ENCODE peak calls at places on chromosome 2, in ten cellular contexts. One of them, this sample, is unnamed.

GRCh38 chr2:223465793-223466192 is 136.4 kb downstream of the SCG2 start:
- DNase-seq in AG04449: peak; percentile 92
- DNase-seq in Panc1: no peak
- DNase-seq in HFF-Myc: peak; percentile 59
- DNase-seq in PC-9: peak; percentile 93
- DNase-seq in NB4: peak; percentile 99
- DNase-seq in body of pancreas: peak; percentile 82
- DNase-seq in osteoblast: peak; percentile 76
- DNase-seq in fibroblast of mammary gland: peak; percentile 100
- DNase-seq in lung: peak; percentile 82
- DNase-seq in this sample: peak; percentile 99

GRCh38 chr2:159071190-159071915 is 102.9 kb downstream of the TANC1 start:
- DNase-seq in AG04449: no peak
- DNase-seq in Panc1: no peak
- DNase-seq in HFF-Myc: no peak
- DNase-seq in PC-9: no peak
- DNase-seq in NB4: no peak
- DNase-seq in body of pancreas: no peak
- DNase-seq in osteoblast: no peak
- DNase-seq in fibroblast of mammary gland: peak; percentile 66
- DNase-seq in lung: no peak
- DNase-seq in this sample: no peak

GRCh38 chr2:31359229-31359628 is 55.3 kb downstream of the XDH start:
- DNase-seq in AG04449: no peak
- DNase-seq in Panc1: no peak
- DNase-seq in HFF-Myc: no peak
- DNase-seq in PC-9: no peak
- DNase-seq in NB4: no peak
- DNase-seq in body of pancreas: no peak
- DNase-seq in osteoblast: no peak
- DNase-seq in fibroblast of mammary gland: no peak
- DNase-seq in lung: no peak
- DNase-seq in this sample: no peak

GRCh38 chr2:187523325-187523724 is 30.9 kb downstream of the TFPI start:
- DNase-seq in AG04449: no peak
- DNase-seq in Panc1: no peak
- DNase-seq in HFF-Myc: no peak
- DNase-seq in PC-9: no peak
- DNase-seq in NB4: no peak
- DNase-seq in body of pancreas: no peak
- DNase-seq in osteoblast: no peak
- DNase-seq in fibroblast of mammary gland: no peak
- DNase-seq in lung: no peak
- DNase-seq in this sample: no peak

GRCh38 chr2:112768432-112768831 is 4.0 kb upstream of the CKAP2L start:
- DNase-seq in AG04449: no peak
- DNase-seq in Panc1: no peak
- DNase-seq in HFF-Myc: no peak
- DNase-seq in PC-9: peak; percentile 78
- DNase-seq in NB4: no peak
- DNase-seq in body of pancreas: no peak
- DNase-seq in osteoblast: no peak
- DNase-seq in fibroblast of mammary gland: peak; percentile 63
- DNase-seq in lung: no peak
- DNase-seq in this sample: peak; percentile 52

GRCh38 chr2:30208453-30208852 is 22.9 kb upstream of the LBH start:
- DNase-seq in AG04449: peak; percentile 53
- DNase-seq in Panc1: peak; percentile 51
- DNase-seq in HFF-Myc: peak; percentile 43
- DNase-seq in PC-9: peak; percentile 56
- DNase-seq in NB4: peak; percentile 54
- DNase-seq in body of pancreas: peak; percentile 71
- DNase-seq in osteoblast: no peak
- DNase-seq in fibroblast of mammary gland: peak; percentile 78
- DNase-seq in lung: peak; percentile 57
- DNase-seq in this sample: peak; percentile 91

GRCh38 chr2:176088048-176088936 is 4.2 kb upstream of the HOXD13 start:
- DNase-seq in AG04449: no peak
- DNase-seq in Panc1: no peak
- DNase-seq in HFF-Myc: no peak
- DNase-seq in PC-9: no peak
- DNase-seq in NB4: peak; percentile 78
- DNase-seq in body of pancreas: peak; percentile 40
- DNase-seq in osteoblast: peak; percentile 98
- DNase-seq in fibroblast of mammary gland: peak; percentile 32
- DNase-seq in lung: no peak
- DNase-seq in this sample: peak; percentile 45

GRCh38 chr2:54176577-54176976 is 61.2 kb downstream of the ACYP2 start:
- DNase-seq in AG04449: no peak
- DNase-seq in Panc1: no peak
- DNase-seq in HFF-Myc: peak; percentile 25
- DNase-seq in PC-9: no peak
- DNase-seq in NB4: peak; percentile 40
- DNase-seq in body of pancreas: peak; percentile 8
- DNase-seq in osteoblast: peak; percentile 78
- DNase-seq in fibroblast of mammary gland: peak; percentile 59
- DNase-seq in lung: peak; percentile 53
- DNase-seq in this sample: peak; percentile 68

GRCh38 chr2:40098786-40099470 is 319.9 kb upstream of the THUMPD2 start:
- DNase-seq in AG04449: no peak
- DNase-seq in Panc1: no peak
- DNase-seq in HFF-Myc: no peak
- DNase-seq in PC-9: no peak
- DNase-seq in NB4: no peak
- DNase-seq in body of pancreas: no peak
- DNase-seq in osteoblast: no peak
- DNase-seq in fibroblast of mammary gland: peak; percentile 81
- DNase-seq in lung: no peak
- DNase-seq in this sample: no peak

GRCh38 chr2:42252464-42252863 is 83.3 kb downstream of the EML4 start:
- DNase-seq in AG04449: no peak
- DNase-seq in Panc1: no peak
- DNase-seq in HFF-Myc: no peak
- DNase-seq in PC-9: no peak
- DNase-seq in NB4: no peak
- DNase-seq in body of pancreas: no peak
- DNase-seq in osteoblast: no peak
- DNase-seq in fibroblast of mammary gland: no peak
- DNase-seq in lung: no peak
- DNase-seq in this sample: no peak

GRCh38 chr2:138787053-138787666 is 7.0 kb upstream of the NXPH2 start:
- DNase-seq in AG04449: no peak
- DNase-seq in Panc1: peak; percentile 18
- DNase-seq in HFF-Myc: peak; percentile 3
- DNase-seq in PC-9: no peak
- DNase-seq in NB4: peak; percentile 34
- DNase-seq in body of pancreas: peak; percentile 35
- DNase-seq in osteoblast: no peak
- DNase-seq in fibroblast of mammary gland: peak; percentile 48
- DNase-seq in lung: no peak
- DNase-seq in this sample: peak; percentile 66

GRCh38 chr2:85733121-85733960 is 20.4 kb upstream of the ATOH8 start:
- DNase-seq in AG04449: no peak
- DNase-seq in Panc1: no peak
- DNase-seq in HFF-Myc: no peak
- DNase-seq in PC-9: no peak
- DNase-seq in NB4: no peak
- DNase-seq in body of pancreas: no peak
- DNase-seq in osteoblast: no peak
- DNase-seq in fibroblast of mammary gland: no peak
- DNase-seq in lung: no peak
- DNase-seq in this sample: no peak

GRCh38 chr2:196130039-196130825 is 41.1 kb downstream of the STK17B start:
- DNase-seq in AG04449: no peak
- DNase-seq in Panc1: no peak
- DNase-seq in HFF-Myc: no peak
- DNase-seq in PC-9: no peak
- DNase-seq in NB4: peak; percentile 47
- DNase-seq in body of pancreas: no peak
- DNase-seq in osteoblast: no peak
- DNase-seq in fibroblast of mammary gland: no peak
- DNase-seq in lung: no peak
- DNase-seq in this sample: no peak

GRCh38 chr2:30686000-30686399 is 121.2 kb downstream of the CAPN13 start:
- DNase-seq in AG04449: no peak
- DNase-seq in Panc1: no peak
- DNase-seq in HFF-Myc: no peak
- DNase-seq in PC-9: peak; percentile 34
- DNase-seq in NB4: peak; percentile 20
- DNase-seq in body of pancreas: peak; percentile 28
- DNase-seq in osteoblast: no peak
- DNase-seq in fibroblast of mammary gland: no peak
- DNase-seq in lung: peak; percentile 28
- DNase-seq in this sample: no peak

GRCh38 chr2:20012032-20012281 is 511 bp downstream of the MATN3 start:
- DNase-seq in AG04449: no peak
- DNase-seq in Panc1: no peak
- DNase-seq in HFF-Myc: no peak
- DNase-seq in PC-9: no peak
- DNase-seq in NB4: no peak
- DNase-seq in body of pancreas: no peak
- DNase-seq in osteoblast: no peak
- DNase-seq in fibroblast of mammary gland: no peak
- DNase-seq in lung: no peak
- DNase-seq in this sample: no peak
- H3K4me3 ChIP-seq in AG04449: peak overlapping the region; percentile 55
- H3K4me3 ChIP-seq in Panc1: peak overlapping the region; percentile 56
- H3K4me3 ChIP-seq in HFF-Myc: peak overlapping the region; percentile 29
- H3K4me3 ChIP-seq in PC-9: peak overlapping the region; percentile 51
- H3K4me3 ChIP-seq in NB4: no peak overlapping the region
- H3K4me3 ChIP-seq in body of pancreas: no peak overlapping the region
- H3K4me3 ChIP-seq in osteoblast: peak overlapping the region; percentile 75
- H3K4me3 ChIP-seq in fibroblast of mammary gland: peak overlapping the region; percentile 27
- H3K4me3 ChIP-seq in lung: peak overlapping the region; percentile 28
- H3K4me3 ChIP-seq in this sample: peak overlapping the region; percentile 63

GRCh38 chr2:43279317-43279840 is 53.0 kb upstream of the ZFP36L2 start:
- DNase-seq in AG04449: no peak
- DNase-seq in Panc1: no peak
- DNase-seq in HFF-Myc: no peak
- DNase-seq in PC-9: peak; percentile 61
- DNase-seq in NB4: no peak
- DNase-seq in body of pancreas: no peak
- DNase-seq in osteoblast: no peak
- DNase-seq in fibroblast of mammary gland: no peak
- DNase-seq in lung: no peak
- DNase-seq in this sample: no peak
- TF ChIP-seq CTCF in AG04449: no peak
- TF ChIP-seq CTCF in Panc1: no peak
- TF ChIP-seq CTCF in HFF-Myc: no peak
- TF ChIP-seq CTCF in PC-9: no peak
- TF ChIP-seq CTCF in NB4: no peak
- TF ChIP-seq CTCF in body of pancreas: no peak
- TF ChIP-seq CTCF in osteoblast: no peak
- TF ChIP-seq CTCF in fibroblast of mammary gland: no peak
- TF ChIP-seq CTCF in lung: no peak
- TF ChIP-seq CTCF in this sample: peak; percentile 1

GRCh38 chr2:227222292-227222691 is 57.9 kb downstream of the COL4A3 start:
- DNase-seq in AG04449: no peak
- DNase-seq in Panc1: no peak
- DNase-seq in HFF-Myc: no peak
- DNase-seq in PC-9: no peak
- DNase-seq in NB4: no peak
- DNase-seq in body of pancreas: no peak
- DNase-seq in osteoblast: no peak
- DNase-seq in fibroblast of mammary gland: no peak
- DNase-seq in lung: no peak
- DNase-seq in this sample: peak; percentile 19

GRCh38 chr2:227221120-227221519 is 56.7 kb downstream of the COL4A3 start:
- DNase-seq in AG04449: no peak
- DNase-seq in Panc1: no peak
- DNase-seq in HFF-Myc: no peak
- DNase-seq in PC-9: no peak
- DNase-seq in NB4: no peak
- DNase-seq in body of pancreas: no peak
- DNase-seq in osteoblast: no peak
- DNase-seq in fibroblast of mammary gland: no peak
- DNase-seq in lung: no peak
- DNase-seq in this sample: no peak

GRCh38 chr2:227214622-227215041 is 50.2 kb downstream of the COL4A3 start:
- DNase-seq in AG04449: no peak
- DNase-seq in Panc1: no peak
- DNase-seq in HFF-Myc: no peak
- DNase-seq in PC-9: no peak
- DNase-seq in NB4: no peak
- DNase-seq in body of pancreas: no peak
- DNase-seq in osteoblast: no peak
- DNase-seq in fibroblast of mammary gland: no peak
- DNase-seq in lung: no peak
- DNase-seq in this sample: peak; percentile 57

GRCh38 chr2:227219312-227220105 is 55.1 kb downstream of the COL4A3 start:
- DNase-seq in AG04449: no peak
- DNase-seq in Panc1: no peak
- DNase-seq in HFF-Myc: no peak
- DNase-seq in PC-9: no peak
- DNase-seq in NB4: no peak
- DNase-seq in body of pancreas: no peak
- DNase-seq in osteoblast: no peak
- DNase-seq in fibroblast of mammary gland: no peak
- DNase-seq in lung: no peak
- DNase-seq in this sample: no peak
- H3K4me3 ChIP-seq in AG04449: no peak overlapping the region
- H3K4me3 ChIP-seq in Panc1: no peak overlapping the region
- H3K4me3 ChIP-seq in HFF-Myc: no peak overlapping the region
- H3K4me3 ChIP-seq in PC-9: no peak overlapping the region
- H3K4me3 ChIP-seq in NB4: no peak overlapping the region
- H3K4me3 ChIP-seq in body of pancreas: no peak overlapping the region
- H3K4me3 ChIP-seq in osteoblast: no peak overlapping the region
- H3K4me3 ChIP-seq in fibroblast of mammary gland: no peak overlapping the region
- H3K4me3 ChIP-seq in lung: no peak overlapping the region
- H3K4me3 ChIP-seq in this sample: no peak overlapping the region

GRCh38 chr2:157304811-157305712 is 20.6 kb downstream of the ERMN start:
- DNase-seq in AG04449: no peak
- DNase-seq in Panc1: no peak
- DNase-seq in HFF-Myc: peak; percentile 66
- DNase-seq in PC-9: no peak
- DNase-seq in NB4: no peak
- DNase-seq in body of pancreas: no peak
- DNase-seq in osteoblast: no peak
- DNase-seq in fibroblast of mammary gland: no peak
- DNase-seq in lung: no peak
- DNase-seq in this sample: peak; percentile 13

GRCh38 chr2:157303612-157304011 is 22.0 kb downstream of the ERMN start:
- DNase-seq in AG04449: no peak
- DNase-seq in Panc1: no peak
- DNase-seq in HFF-Myc: no peak
- DNase-seq in PC-9: no peak
- DNase-seq in NB4: no peak
- DNase-seq in body of pancreas: no peak
- DNase-seq in osteoblast: no peak
- DNase-seq in fibroblast of mammary gland: no peak
- DNase-seq in lung: no peak
- DNase-seq in this sample: no peak

GRCh38 chr2:157305713-157306110 is 19.9 kb downstream of the ERMN start:
- DNase-seq in AG04449: no peak
- DNase-seq in Panc1: no peak
- DNase-seq in HFF-Myc: no peak
- DNase-seq in PC-9: no peak
- DNase-seq in NB4: no peak
- DNase-seq in body of pancreas: no peak
- DNase-seq in osteoblast: no peak
- DNase-seq in fibroblast of mammary gland: no peak
- DNase-seq in lung: no peak
- DNase-seq in this sample: no peak

GRCh38 chr2:157302492-157303099 is 23.0 kb downstream of the ERMN start:
- DNase-seq in AG04449: no peak
- DNase-seq in Panc1: no peak
- DNase-seq in HFF-Myc: peak; percentile 37
- DNase-seq in PC-9: no peak
- DNase-seq in NB4: peak; percentile 50
- DNase-seq in body of pancreas: peak; percentile 37
- DNase-seq in osteoblast: peak; percentile 70
- DNase-seq in fibroblast of mammary gland: peak; percentile 56
- DNase-seq in lung: no peak
- DNase-seq in this sample: peak; percentile 66

GRCh38 chr2:157307021-157307420 is 18.6 kb downstream of the ERMN start:
- DNase-seq in AG04449: no peak
- DNase-seq in Panc1: no peak
- DNase-seq in HFF-Myc: no peak
- DNase-seq in PC-9: no peak
- DNase-seq in NB4: peak; percentile 10
- DNase-seq in body of pancreas: no peak
- DNase-seq in osteoblast: no peak
- DNase-seq in fibroblast of mammary gland: no peak
- DNase-seq in lung: no peak
- DNase-seq in this sample: no peak
- TF ChIP-seq CTCF in AG04449: peak; percentile 24
- TF ChIP-seq CTCF in Panc1: no peak
- TF ChIP-seq CTCF in HFF-Myc: no peak
- TF ChIP-seq CTCF in PC-9: peak; percentile 12
- TF ChIP-seq CTCF in NB4: no peak
- TF ChIP-seq CTCF in body of pancreas: no peak
- TF ChIP-seq CTCF in osteoblast: peak; percentile 36
- TF ChIP-seq CTCF in fibroblast of mammary gland: peak; percentile 29
- TF ChIP-seq CTCF in lung: no peak
- TF ChIP-seq CTCF in this sample: peak; percentile 29